ENCODE peak calls at places on chromosomes 5 and 9, in five cellular contexts. F is HepG2, Y is trophoblast cell, T is SK-N-SH, Q is GM23248. N is an unnamed sample.
A peak's percentile ranks its signal among the peaks of the same experiment; 100 is the strongest.

GRCh38 chr5:67031689-67032088 is 164.9 kb downstream of the CD180 start:
- DNase-seq in F (no peak), Y (no peak), T (no peak), Q (peak; percentile 41), N (no peak)

GRCh38 chr5:33905381-33905780 is 13.6 kb upstream of the ADAMTS12 start:
- DNase-seq in F (no peak), Y (no peak), T (no peak), Q (no peak), N (no peak)

GRCh38 chr5:180791611-180792213 is 10.9 kb downstream of the MGAT1 start:
- DNase-seq in F (no peak), Y (no peak), T (no peak), Q (no peak), N (no peak)

GRCh38 chr5:179187229-179187678 is 127.1 kb downstream of the ZNF354C start:
- DNase-seq in F (peak; percentile 85), Y (no peak), T (no peak), Q (no peak), N (no peak)

GRCh38 chr5:15555176-15555575 is 55.2 kb downstream of the FBXL7 start:
- DNase-seq in F (no peak), Y (no peak), T (no peak), Q (no peak), N (no peak)

GRCh38 chr9:127568971-127569818 is 42.9 kb upstream of the STXBP1 start:
- DNase-seq in F (peak; percentile 55), Y (peak; percentile 72), T (peak; percentile 100), Q (peak; percentile 94), N (no peak)

GRCh38 chr9:84953797-84954695 is 284.5 kb downstream of the NTRK2 start:
- DNase-seq in F (peak; percentile 17), Y (peak; percentile 59), T (peak; percentile 85), Q (peak; percentile 75), N (no peak)

GRCh38 chr9:31304576-31304975 is 1079.9 kb upstream of the ACO1 start:
- DNase-seq in F (no peak), Y (peak; percentile 4), T (no peak), Q (peak; percentile 72), N (peak; percentile 10)

GRCh38 chr9:1052119-1052907 is 2.2 kb downstream of the DMRT2 start:
- DNase-seq in F (no peak), Y (no peak), T (no peak), Q (no peak), N (no peak)

GRCh38 chr5:31895199-31895598 is 256.3 kb downstream of the PDZD2 start:
- DNase-seq in F (no peak), Y (no peak), T (no peak), Q (no peak), N (no peak)

DNA sequence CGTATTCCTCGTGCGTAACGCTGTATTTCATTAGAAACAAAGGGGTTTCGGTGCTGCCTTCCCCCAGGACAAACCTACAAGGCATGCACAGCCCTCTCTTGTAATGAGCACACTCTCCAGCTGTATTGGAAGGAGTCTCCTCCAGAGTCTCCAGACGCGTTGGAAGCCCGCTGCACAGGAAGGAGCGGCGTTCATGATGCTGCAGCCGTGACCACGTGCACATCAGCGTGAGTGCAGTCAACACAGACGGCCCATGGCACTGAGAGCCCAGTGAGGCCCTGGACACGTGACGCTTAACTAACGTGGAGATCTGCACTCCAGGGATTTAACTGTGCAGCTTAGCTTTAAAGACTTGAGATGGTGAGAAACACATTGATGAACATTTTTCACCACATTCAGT is 209.0 kb upstream of the IRX1 start:
- DNase-seq in F (no peak), Y (no peak), T (no peak), Q (no peak), N (no peak)
- H3K27ac ChIP-seq in F (no peak overlapping the region), Y (no peak overlapping the region), T (no peak overlapping the region), Q (no peak overlapping the region), N (no peak overlapping the region)

GRCh38 chr5:37272564-37272963 is 23.4 kb upstream of the CPLANE1 start:
- DNase-seq in F (no peak), Y (peak; percentile 5), T (no peak), Q (peak; percentile 44), N (no peak)
- H3K9ac ChIP-seq in F (no peak overlapping the region), Y (peak overlapping the region; percentile 22), T (no peak overlapping the region), Q (no peak overlapping the region), N (no peak overlapping the region)

DNA sequence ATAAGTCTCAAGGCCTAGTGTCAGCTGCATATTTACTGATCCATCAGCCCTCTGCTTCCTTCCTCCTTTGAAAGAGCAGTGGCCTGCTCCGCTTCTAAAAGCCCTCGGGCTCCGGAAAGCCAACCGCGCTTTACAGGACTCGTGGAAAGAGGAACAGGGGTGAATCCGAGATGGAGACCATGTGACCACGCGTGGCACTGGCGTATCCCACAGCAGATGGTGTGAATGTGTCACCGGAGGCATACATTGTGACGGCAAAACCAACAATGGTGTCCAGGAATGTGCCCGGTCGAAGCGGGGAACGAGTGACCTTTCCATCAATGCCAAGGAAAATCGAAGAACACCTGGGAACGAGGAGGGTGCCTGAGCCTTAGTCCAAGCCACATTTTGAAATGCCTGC is 484.6 kb downstream of the SPATA31A7 start:
- DNase-seq in F (no peak), Y (no peak), T (no peak), Q (no peak), N (no peak)
- H3K9me3 ChIP-seq in F (no peaks in the 10 kb centered on the region), Y (peaks cover 50% of the 10 kb centered on the region), T (no peaks in the 10 kb centered on the region), Q (no peaks in the 10 kb centered on the region), N (no peaks in the 10 kb centered on the region)

DNA sequence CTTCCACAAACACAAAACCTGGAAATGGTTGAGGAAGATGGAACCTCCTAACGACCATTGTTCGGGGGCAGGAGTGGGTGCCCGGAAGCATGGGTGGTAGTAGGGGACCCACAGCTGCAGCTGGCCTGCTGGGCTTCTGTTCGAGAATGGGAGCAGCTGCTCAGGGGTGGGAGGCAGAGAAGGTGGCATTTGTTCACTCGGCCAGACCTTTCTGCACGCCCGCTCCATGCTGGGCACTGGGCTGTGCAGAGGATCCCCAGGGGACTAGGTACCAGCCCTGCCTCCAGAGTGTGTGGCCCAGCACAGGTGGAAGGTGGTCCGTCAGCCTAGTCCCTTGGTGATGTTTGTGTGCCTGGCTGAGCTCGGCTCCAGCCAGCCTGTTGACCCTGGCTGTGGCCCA is 4.6 kb downstream of the N4BP3 start:
- DNase-seq in F (no peak), Y (no peak), T (no peak), Q (no peak), N (no peak)
- H3K27ac ChIP-seq in F (no peak overlapping the region), Y (no peak overlapping the region), T (no peak overlapping the region), Q (no peak overlapping the region), N (no peak overlapping the region)